ENCODE peak calls at places on chromosomes 5 and 9, in seven cellular contexts. N, G, E, M, C, X and O are unnamed samples. For H4K20me1, the result is how much of the 10 kb centered on the place peaks cover.

GRCh38 chr5:96354237-96354636 is 78.8 kb downstream of the PCSK1 start:
- DNase-seq in N (no peak), G (no peak), E (no peak), M (no peak), C (no peak), X (no peak), O (no peak)

GRCh38 chr9:23754551-23754950 is 71.5 kb downstream of the ELAVL2 start:
- DNase-seq in N (no peak), G (peak), E (peak), M (no peak), C (no peak), X (no peak), O (no peak)

GRCh38 chr9:132525308-132525707 is 57.1 kb upstream of the BARHL1 start:
- DNase-seq in N (no peak), G (no peak), E (no peak), M (no peak), C (no peak), X (no peak), O (no peak)

GRCh38 chr5:134086943-134087305 is 27.6 kb upstream of the TCF7 start:
- DNase-seq in N (no peak), G (no peak), E (no peak), M (no peak), C (no peak), X (no peak), O (no peak)

GRCh38 chr5:178199581-178200434 is 4.5 kb upstream of the HNRNPAB start:
- DNase-seq in N (no peak), G (peak), E (no peak), M (no peak), C (no peak), X (no peak), O (no peak)

GRCh38 chr9:1456301-1456999 is 406.3 kb downstream of the DMRT2 start:
- DNase-seq in N (no peak), G (no peak), E (no peak), M (no peak), C (no peak), X (no peak), O (no peak)

GRCh38 chr5:14281746-14282181 is 138.6 kb downstream of the TRIO start:
- DNase-seq in N (no peak), G (no peak), E (no peak), M (no peak), C (no peak), X (no peak), O (no peak)

GRCh38 chr9:4334439-4334838 is 34.6 kb upstream of the GLIS3 start:
- DNase-seq in N (peak), G (peak), E (peak), M (peak), C (peak), X (no peak), O (no peak)

GRCh38 chr5:25646421-25647341 is 1001.9 kb upstream of the CDH10 start:
- DNase-seq in N (no peak), G (no peak), E (peak), M (no peak), C (no peak), X (no peak), O (no peak)

GRCh38 chr5:25649628-25650265 is 1005.0 kb upstream of the CDH10 start:
- DNase-seq in N (no peak), G (no peak), E (peak), M (peak), C (no peak), X (no peak), O (no peak)
- H4K20me1 ChIP-seq in N (under half), G (under half), E (under half), M (under half), C (under half), X (under half), O (under half)

GRCh38 chr5:50447228-50447627 is 6.1 kb upstream of the EMB start:
- DNase-seq in N (no peak), G (no peak), E (no peak), M (no peak), C (no peak), X (no peak), O (no peak)

GRCh38 chr5:50439221-50439620 is 1.9 kb downstream of the EMB start:
- DNase-seq in N (no peak), G (no peak), E (no peak), M (no peak), C (no peak), X (no peak), O (no peak)

GRCh38 chr5:50440651-50441478 is at the start of gene EMB:
- DNase-seq in N (peak), G (peak), E (peak), M (peak), C (peak), X (peak), O (peak)

GRCh38 chr5:50445281-50445949 is 4.3 kb upstream of the EMB start:
- DNase-seq in N (no peak), G (no peak), E (no peak), M (no peak), C (no peak), X (no peak), O (peak)

DNA sequence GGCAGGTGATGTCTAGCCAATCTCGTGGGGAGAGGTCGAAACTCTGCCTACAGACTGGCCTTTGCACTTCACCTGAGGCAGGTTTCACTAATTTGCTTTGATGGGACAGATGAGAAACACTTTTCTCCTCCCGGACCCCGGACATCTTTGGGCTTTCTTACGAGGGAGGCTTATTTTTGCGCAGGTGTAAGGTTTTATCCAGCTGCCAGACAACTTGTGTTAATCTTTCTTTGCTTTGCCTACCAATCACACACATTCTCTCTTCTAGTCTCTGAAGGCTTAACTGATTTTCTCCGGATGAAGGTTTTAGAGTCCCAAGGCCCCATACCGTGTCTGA is 359 bp upstream of the EMB start:
- DNase-seq in N (no peak), G (no peak), E (no peak), M (no peak), C (no peak), X (no peak), O (no peak)
- H3K27ac ChIP-seq in N (peak), G (peak), E (no peak), M (no peak), C (peak), X (no peak), O (peak)

GRCh38 chr9:95048225-95049087 is 269.1 kb downstream of the FANCC start:
- DNase-seq in N (no peak), G (peak), E (peak), M (peak), C (peak), X (peak), O (peak)

GRCh38 chr9:95044731-95045508 is 272.6 kb downstream of the FANCC start:
- DNase-seq in N (no peak), G (no peak), E (no peak), M (no peak), C (peak), X (peak), O (no peak)

GRCh38 chr9:95047452-95048224 is 269.9 kb downstream of the FANCC start:
- DNase-seq in N (no peak), G (no peak), E (no peak), M (no peak), C (no peak), X (no peak), O (no peak)

GRCh38 chr9:95043826-95044225 is 273.7 kb downstream of the FANCC start:
- DNase-seq in N (no peak), G (no peak), E (no peak), M (no peak), C (no peak), X (no peak), O (no peak)

GRCh38 chr9:95045751-95046150 is 271.8 kb downstream of the FANCC start:
- DNase-seq in N (no peak), G (no peak), E (no peak), M (no peak), C (peak), X (peak), O (no peak)
- H3K4me3 ChIP-seq in N (no peak), G (no peak), E (no peak), M (no peak), C (peak), X (peak), O (no peak)

GRCh38 chr5:73716284-73716808 is 90.3 kb downstream of the ARHGEF28 start:
- DNase-seq in N (no peak), G (no peak), E (no peak), M (no peak), C (no peak), X (no peak), O (no peak)

GRCh38 chr5:73722224-73722623 is 96.2 kb downstream of the ARHGEF28 start:
- DNase-seq in N (no peak), G (no peak), E (no peak), M (peak), C (no peak), X (no peak), O (no peak)

GRCh38 chr5:73718762-73719161 is 92.8 kb downstream of the ARHGEF28 start:
- DNase-seq in N (no peak), G (no peak), E (no peak), M (no peak), C (no peak), X (no peak), O (no peak)

DNA sequence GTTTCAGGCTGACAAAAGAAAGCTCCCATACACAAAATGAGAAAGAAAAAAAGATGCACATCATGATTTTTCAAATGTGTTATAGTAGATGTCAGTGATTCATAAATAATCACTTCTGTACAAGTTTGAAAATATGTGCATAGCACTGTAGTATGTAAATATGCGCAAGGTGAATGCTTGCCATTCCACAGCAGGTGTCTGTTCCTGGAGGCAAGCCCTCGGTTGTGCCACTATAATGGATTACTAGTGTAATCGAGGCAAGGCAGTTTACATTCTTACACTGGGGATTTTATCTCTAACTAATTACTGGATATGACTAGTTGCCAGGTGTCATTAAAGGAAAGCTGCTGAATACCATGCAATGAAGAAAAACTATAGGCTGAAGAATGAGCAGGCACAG is 93.6 kb downstream of the ARHGEF28 start:
- DNase-seq in N (no peak), G (no peak), E (no peak), M (no peak), C (no peak), X (no peak), O (no peak)
- H4K20me1 ChIP-seq in N (under half), G (under half), E (under half), M (under half), C (under half), X (under half), O (under half)

GRCh38 chr5:73236541-73237128 is 63.6 kb downstream of the TMEM174 start:
- DNase-seq in N (no peak), G (peak), E (no peak), M (no peak), C (no peak), X (no peak), O (no peak)
- H3K27ac ChIP-seq in N (no peak), G (peak), E (no peak), M (no peak), C (no peak), X (no peak), O (no peak)